ENCODE peak calls at places on chromosomes 11 and 22, in six cellular contexts. U is HepG2, R is H1, X is suprapubic skin, Z is esophagus muscularis mucosa, K is stomach. O is an unnamed sample.

GRCh38 chr11:83317757-83318548 is 31.8 kb upstream of the CCDC90B start:
- DNase-seq in U (no peak), X (no peak), Z (peak), R (no peak), K (no peak), O (no peak)

GRCh38 chr11:46026616-46027293 is 94.5 kb downstream of the PHF21A start:
- DNase-seq in R (no peak), K (no peak), Z (no peak), X (no peak), U (no peak), O (no peak)

GRCh38 chr11:44243633-44244343 is 66.2 kb downstream of the ALX4 start:
- DNase-seq in Z (no peak), U (peak), R (peak), X (no peak), K (no peak), O (no peak)

GRCh38 chr22:35418088-35418487 is 18.1 kb downstream of the MCM5 start:
- DNase-seq in X (no peak), K (no peak), R (no peak), Z (no peak), U (no peak), O (no peak)

GRCh38 chr22:24401824-24402434 is 25.5 kb upstream of the ADORA2A start:
- DNase-seq in R (no peak), U (no peak), K (no peak), X (no peak), Z (no peak), O (no peak)

GRCh38 chr11:66335531-66336233 is 552 bp downstream of the RIN1 start:
- DNase-seq in K (no peak), R (no peak), X (peak), U (no peak), Z (no peak), O (peak)

GRCh38 chr11:76578655-76579046 is 91.9 kb downstream of the LRRC32 start:
- DNase-seq in K (no peak), R (no peak), X (no peak), Z (peak), U (no peak), O (no peak)

GRCh38 chr11:24837112-24837511 is 340.3 kb downstream of the LUZP2 start:
- DNase-seq in K (no peak), Z (no peak), X (no peak), R (no peak), U (no peak), O (no peak)

GRCh38 chr22:22171357-22172218 is 73.0 kb upstream of the VPREB1 start:
- DNase-seq in U (no peak), R (no peak), K (no peak), Z (peak), X (no peak), O (no peak)

GRCh38 chr11:17129003-17129402 is 51.5 kb upstream of the RPS13 start:
- DNase-seq in Z (no peak), U (no peak), K (no peak), R (no peak), X (no peak), O (no peak)

GRCh38 chr22:27726726-27727449 is 74.7 kb downstream of the MN1 start:
- DNase-seq in U (peak), Z (no peak), K (peak), X (peak), R (no peak), O (peak)

GRCh38 chr11:68505596-68505995 is 45.0 kb downstream of the PPP6R3 start:
- DNase-seq in Z (no peak), K (no peak), X (no peak), R (no peak), U (no peak), O (no peak)

GRCh38 chr11:121800704-121801516 is 315.1 kb downstream of the BLID start:
- DNase-seq in U (no peak), X (no peak), K (no peak), Z (no peak), R (peak), O (no peak)

GRCh38 chr11:118436639-118437045 is 350 bp downstream of the KMT2A start:
- DNase-seq in R (no peak), K (no peak), U (no peak), X (peak), Z (no peak), O (peak)

GRCh38 chr11:58578136-58578634 is 678 bp upstream of the ZFP91 start:
- DNase-seq in R (peak), X (peak), K (peak), U (peak), Z (peak), O (peak)

GRCh38 chr11:37109205-37109585 is 511.2 kb upstream of the RAG2 start:
- DNase-seq in R (no peak), K (no peak), X (no peak), Z (no peak), U (no peak), O (no peak)

GRCh38 chr11:128551641-128552335 is 35.6 kb downstream of the ETS1 start:
- DNase-seq in R (no peak), U (no peak), Z (peak), K (no peak), X (no peak), O (no peak)

GRCh38 chr11:101466352-101466751 is 117.5 kb downstream of the TRPC6 start:
- DNase-seq in K (no peak), R (no peak), X (no peak), Z (no peak), U (no peak), O (no peak)

GRCh38 chr22:24441406-24442351 is 14.3 kb downstream of the ADORA2A start:
- DNase-seq in K (peak), U (no peak), X (peak), Z (no peak), R (no peak), O (no peak)

GRCh38 chr11:131880279-131880678 is 509.9 kb downstream of the NTM start:
- DNase-seq in U (no peak), R (no peak), X (no peak), K (no peak), Z (no peak), O (no peak)

GRCh38 chr11:69923196-69923595 is 104.0 kb upstream of the FGF3 start:
- DNase-seq in U (no peak), X (peak), Z (no peak), R (no peak), K (no peak), O (peak)

GRCh38 chr22:22516992-22517391 is 3.1 kb downstream of the ZNF280A start:
- DNase-seq in Z (no peak), U (no peak), R (no peak), X (no peak), K (no peak), O (no peak)

GRCh38 chr22:29663230-29663826 is 56.5 kb upstream of the CABP7 start:
- DNase-seq in Z (no peak), X (no peak), R (no peak), U (no peak), K (no peak), O (no peak)

GRCh38 chr11:86162257-86162656 is 82.3 kb upstream of the EED start:
- DNase-seq in U (no peak), Z (no peak), X (no peak), R (no peak), K (no peak), O (peak)

GRCh38 chr11:45984192-45984591 is 61.7 kb downstream of the LARGE2 start:
- DNase-seq in K (no peak), X (no peak), Z (no peak), R (no peak), U (no peak), O (no peak)

GRCh38 chr11:24386551-24387404 is 110.1 kb upstream of the LUZP2 start:
- DNase-seq in R (peak), Z (no peak), K (no peak), U (peak), X (no peak), O (no peak)

GRCh38 chr11:118434123-118434552 is 2.2 kb upstream of the KMT2A start:
- DNase-seq in Z (no peak), U (peak), K (no peak), X (no peak), R (no peak), O (no peak)

GRCh38 chr11:44624761-44625221 is 59.3 kb downstream of the CD82 start:
- DNase-seq in R (no peak), X (peak), Z (peak), K (peak), U (no peak), O (peak)

GRCh38 chr11:65773784-65774411 is 6.9 kb downstream of the AP5B1 start:
- DNase-seq in U (no peak), R (no peak), Z (peak), X (no peak), K (peak), O (peak)

GRCh38 chr11:130454495-130455262 is 6.2 kb downstream of the ADAMTS15 start:
- DNase-seq in R (no peak), X (no peak), K (no peak), Z (no peak), U (no peak), O (no peak)

GRCh38 chr11:92268546-92268945 is 43.9 kb downstream of the FAT3 start:
- DNase-seq in X (no peak), K (no peak), R (no peak), U (no peak), Z (no peak), O (no peak)
- TF ChIP-seq POLR2AphosphoS5 in X (no peak), K (no peak), R (no peak), U (no peak), Z (no peak), O (no peak)

GRCh38 chr22:40817737-40818136 is 1.4 kb downstream of the SLC25A17 start:
- DNase-seq in Z (no peak), K (no peak), U (no peak), X (no peak), R (no peak), O (no peak)

GRCh38 chr22:40818192-40818746 is 877 bp downstream of the SLC25A17 start:
- DNase-seq in R (no peak), K (no peak), Z (no peak), X (no peak), U (no peak), O (no peak)

GRCh38 chr22:40813912-40814315 is 5.2 kb downstream of the SLC25A17 start:
- DNase-seq in Z (no peak), U (no peak), X (no peak), R (no peak), K (no peak), O (no peak)

GRCh38 chr22:40819741-40820140 is 595 bp upstream of the SLC25A17 start:
- DNase-seq in U (no peak), X (no peak), K (no peak), R (no peak), Z (no peak), O (no peak)

GRCh38 chr22:40818747-40819662 is at the start of gene SLC25A17:
- DNase-seq in K (peak), X (peak), U (peak), R (peak), Z (peak), O (peak)
- TF ChIP-seq POLR2A in K (no peak), X (no peak), U (peak), R (no peak), Z (no peak), O (no peak)

DNA sequence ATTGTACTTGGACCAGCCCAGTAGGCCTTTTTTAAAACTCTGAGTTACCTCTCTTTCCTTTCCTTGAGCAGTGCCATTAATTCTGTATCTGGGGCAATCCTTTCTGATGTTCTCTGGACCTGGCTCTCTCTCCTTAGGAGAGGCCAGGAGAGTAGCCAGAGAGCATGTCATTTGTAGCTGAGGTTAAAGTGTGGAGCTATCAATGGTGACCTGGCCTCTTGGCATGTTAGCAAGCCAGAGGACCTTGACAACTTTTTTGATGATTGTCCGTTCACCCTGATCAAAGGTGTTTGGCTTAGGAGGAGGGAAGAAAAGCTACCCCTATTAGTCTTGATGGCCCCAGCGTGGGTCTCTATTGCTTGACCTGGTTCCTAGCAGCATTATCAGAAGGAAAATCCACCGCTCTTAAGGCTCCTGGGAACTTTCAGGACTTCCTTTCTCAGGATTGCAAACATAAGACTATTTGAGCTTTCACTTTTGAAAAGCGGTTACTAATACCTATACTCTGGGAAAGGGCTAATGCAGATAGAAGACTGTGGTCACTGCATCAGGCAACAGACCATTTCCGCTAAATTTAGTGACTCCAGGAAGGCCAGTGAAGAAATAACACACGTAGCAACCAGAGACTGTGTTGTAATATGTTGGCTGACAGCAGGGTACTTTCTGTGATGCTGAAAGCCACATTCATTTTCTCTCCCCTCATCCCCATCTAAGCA is 18.2 kb downstream of the LIMK2 start:
- DNase-seq in Z (no peak), X (no peak), U (no peak), R (no peak), K (no peak), O (no peak)
- TF ChIP-seq EP300 in Z (peak), X (no peak), U (no peak), R (no peak), K (no peak), O (no peak)

GRCh38 chr11:48064306-48064705 is 83.9 kb downstream of the PTPRJ start:
- DNase-seq in K (no peak), X (peak), Z (no peak), R (no peak), U (no peak), O (no peak)
- TF ChIP-seq POLR2AphosphoS5 in K (no peak), X (no peak), Z (no peak), R (no peak), U (no peak), O (no peak)

GRCh38 chr22:50286701-50287318 is 16.6 kb upstream of the MAPK11 start:
- DNase-seq in X (no peak), K (no peak), R (no peak), U (no peak), Z (no peak), O (no peak)
- TF ChIP-seq POLR2A in X (no peak), K (no peak), R (no peak), U (no peak), Z (no peak), O (no peak)

GRCh38 chr22:19974233-19974861 is 32.7 kb upstream of the TXNRD2 start:
- DNase-seq in Z (no peak), R (peak), K (peak), X (no peak), U (peak), O (no peak)
- TF ChIP-seq EP300 in Z (no peak), R (no peak), K (no peak), X (no peak), U (no peak), O (no peak)

GRCh38 chr22:41841085-41841712 is 8.3 kb downstream of the SREBF2 start:
- DNase-seq in Z (no peak), X (no peak), R (no peak), K (peak), U (peak), O (no peak)
- TF ChIP-seq POLR2AphosphoS5 in Z (no peak), X (no peak), R (no peak), K (peak), U (no peak), O (no peak)

GRCh38 chr11:104917259-104918112 is 19.2 kb upstream of the CASP12 start:
- DNase-seq in X (no peak), U (no peak), R (no peak), K (no peak), Z (no peak), O (no peak)
- TF ChIP-seq POLR2A in X (no peak), U (no peak), R (no peak), K (no peak), Z (no peak), O (no peak)